ENCODE peak calls at places on chromosome 1, in seven cellular contexts. H is GM13977; R is central memory CD8-positive, alpha-beta T cell; Q is NCI-H2029; Y is posterior cingulate gyrus; T is stimulated activated CD8-positive, alpha-beta memory T cell treated with anti-CD3 and anti-CD28 coated beads, Interleukin-2, amount 100 ng/mL, for 48 hours; Z is AG09319. C is an unnamed sample.

GRCh38 chr1:154474802-154475201 is 27.2 kb upstream of the TDRD10 start:
- DNase-seq in R (no peak), H (no peak), T (no peak), Z (peak), Y (peak), Q (no peak), C (no peak)

GRCh38 chr1:200180821-200181220 is 153.3 kb downstream of the NR5A2 start:
- DNase-seq in Q (no peak), H (no peak), R (no peak), Z (peak), T (no peak), Y (no peak), C (no peak)

GRCh38 chr1:21845646-21846641 is 33.9 kb downstream of the LDLRAD2 start:
- DNase-seq in Y (no peak), R (no peak), Z (no peak), Q (no peak), H (no peak), T (no peak), C (no peak)

GRCh38 chr1:199867601-199868000 is 159.9 kb upstream of the NR5A2 start:
- DNase-seq in T (no peak), Z (no peak), Q (no peak), H (no peak), Y (no peak), R (no peak), C (no peak)

GRCh38 chr1:24925082-24925779 is 4.8 kb downstream of the RUNX3 start:
- DNase-seq in Z (no peak), Q (no peak), T (peak), Y (no peak), R (peak), H (peak), C (no peak)

GRCh38 chr1:114320586-114320985 is 166.9 kb upstream of the SYT6 start:
- DNase-seq in Y (no peak), H (no peak), Q (no peak), T (no peak), R (no peak), Z (no peak), C (no peak)

GRCh38 chr1:226874579-226875425 is 4.4 kb downstream of the PSEN2 start:
- DNase-seq in R (no peak), Q (no peak), T (no peak), H (no peak), Y (peak), Z (no peak), C (no peak)

GRCh38 chr1:87030740-87031400 is 116.4 kb downstream of the HS2ST1 start:
- DNase-seq in Y (no peak), Q (no peak), H (no peak), R (no peak), T (no peak), Z (no peak), C (no peak)

GRCh38 chr1:45685308-45686080 is 839 bp downstream of the GPBP1L1 start:
- DNase-seq in Q (no peak), H (no peak), Y (no peak), Z (no peak), T (no peak), R (no peak), C (no peak)

GRCh38 chr1:14486401-14487110 is 111.9 kb upstream of the KAZN start:
- DNase-seq in H (no peak), Z (peak), Y (no peak), Q (no peak), R (no peak), T (no peak), C (peak)

GRCh38 chr1:150551049-150551783 is 2.0 kb downstream of the ADAMTSL4 start:
- DNase-seq in Z (no peak), T (no peak), Q (no peak), R (no peak), Y (peak), H (no peak), C (no peak)

GRCh38 chr1:2894381-2895041 is 93.0 kb upstream of the TTC34 start:
- DNase-seq in Y (no peak), T (no peak), Z (no peak), R (no peak), H (no peak), Q (no peak), C (no peak)

GRCh38 chr1:42944207-42944928 is 14.3 kb downstream of the SLC2A1 start:
- DNase-seq in H (no peak), Y (no peak), Z (no peak), T (no peak), R (no peak), Q (no peak), C (no peak)

GRCh38 chr1:89996415-89997110 is 1.7 kb downstream of the ZNF326 start:
- DNase-seq in H (no peak), R (no peak), Z (no peak), Y (no peak), Q (no peak), T (no peak), C (no peak)

GRCh38 chr1:84143796-84144565 is at the start of gene PRKACB:
- DNase-seq in Q (no peak), Y (no peak), Z (no peak), H (no peak), R (no peak), T (no peak), C (peak)

GRCh38 chr1:7436056-7437005 is 334.8 kb upstream of the VAMP3 start:
- DNase-seq in R (no peak), Q (no peak), H (no peak), T (no peak), Y (peak), Z (no peak), C (no peak)

GRCh38 chr1:207752456-207753132 is 740 bp downstream of the CD46 start:
- DNase-seq in Q (peak), T (peak), Z (no peak), R (no peak), Y (no peak), H (peak), C (no peak)